ENCODE peak calls at places on chromosomes 3 and 15, in four cellular contexts. One of them, this sample, is unnamed.

GRCh38 chr3:20066848-20067617 is 26.8 kb downstream of the KAT2B start:
- DNase-seq in GM12878: no peak
- DNase-seq in K562: no peak
- DNase-seq in A549: no peak
- DNase-seq in this sample: no peak

GRCh38 chr15:58154769-58155168 is 16.6 kb downstream of the AQP9 start:
- DNase-seq in GM12878: no peak
- DNase-seq in K562: no peak
- DNase-seq in A549: no peak
- DNase-seq in this sample: no peak

GRCh38 chr15:58021332-58022230 is 43.9 kb downstream of the ALDH1A2 start:
- DNase-seq in A549: no peak
- DNase-seq in GM12878: no peak
- DNase-seq in K562: no peak
- DNase-seq in this sample: no peak

GRCh38 chr3:186708983-186709679 is 8.0 kb upstream of the KNG1 start:
- DNase-seq in A549: no peak
- DNase-seq in GM12878: no peak
- DNase-seq in K562: no peak
- DNase-seq in this sample: no peak

GRCh38 chr3:38004415-38005075 is 14.0 kb downstream of the VILL start:
- DNase-seq in A549: peak
- DNase-seq in GM12878: no peak
- DNase-seq in K562: peak
- DNase-seq in this sample: peak

GRCh38 chr3:159619341-159619885 is 369.2 kb upstream of the IL12A start:
- DNase-seq in K562: no peak
- DNase-seq in GM12878: no peak
- DNase-seq in A549: peak
- DNase-seq in this sample: no peak

GRCh38 chr3:129120254-129121004 is 1.2 kb downstream of the RAB43 start:
- DNase-seq in A549: peak
- DNase-seq in GM12878: peak
- DNase-seq in K562: peak
- DNase-seq in this sample: peak

GRCh38 chr3:64109438-64109837 is 86.1 kb upstream of the PSMD6 start:
- DNase-seq in GM12878: no peak
- DNase-seq in A549: peak
- DNase-seq in K562: no peak
- DNase-seq in this sample: peak

GRCh38 chr3:50405249-50405648 is 45.9 kb upstream of the TMEM115 start:
- DNase-seq in K562: peak
- DNase-seq in GM12878: no peak
- DNase-seq in A549: no peak
- DNase-seq in this sample: peak

GRCh38 chr3:110314512-110315114 is 757.0 kb upstream of the NECTIN3 start:
- DNase-seq in GM12878: peak
- DNase-seq in K562: peak
- DNase-seq in A549: peak
- DNase-seq in this sample: peak

GRCh38 chr15:87941606-87942005 is 314.9 kb downstream of the NTRK3 start:
- DNase-seq in K562: no peak
- DNase-seq in GM12878: no peak
- DNase-seq in A549: no peak
- DNase-seq in this sample: no peak

GRCh38 chr3:59527493-59527892 is 477.7 kb upstream of the CFAP20DC start:
- DNase-seq in A549: no peak
- DNase-seq in GM12878: no peak
- DNase-seq in K562: no peak
- DNase-seq in this sample: no peak

GRCh38 chr3:161266731-161267150 is 45.6 kb downstream of the NMD3 start:
- DNase-seq in K562: no peak
- DNase-seq in GM12878: no peak
- DNase-seq in A549: peak
- DNase-seq in this sample: peak

GRCh38 chr3:94076055-94076454 is 13.2 kb downstream of the NSUN3 start:
- DNase-seq in A549: no peak
- DNase-seq in K562: no peak
- DNase-seq in GM12878: no peak
- DNase-seq in this sample: no peak

GRCh38 chr3:186643493-186643892 is 3.3 kb downstream of the FETUB start:
- DNase-seq in A549: no peak
- DNase-seq in K562: no peak
- DNase-seq in GM12878: no peak
- DNase-seq in this sample: no peak

GRCh38 chr3:104521606-104522336 is 844.9 kb upstream of the ALCAM start:
- DNase-seq in GM12878: peak
- DNase-seq in K562: no peak
- DNase-seq in A549: no peak
- DNase-seq in this sample: no peak

GRCh38 chr15:78171864-78172472 is 22.8 kb downstream of the IDH3A start:
- DNase-seq in GM12878: no peak
- DNase-seq in A549: no peak
- DNase-seq in K562: no peak
- DNase-seq in this sample: no peak

GRCh38 chr15:68316061-68316804 is 38.7 kb downstream of the FEM1B start:
- DNase-seq in A549: peak
- DNase-seq in K562: peak
- DNase-seq in GM12878: no peak
- DNase-seq in this sample: no peak

GRCh38 chr3:197508511-197508910 is 47.3 kb downstream of the BDH1 start:
- DNase-seq in A549: no peak
- DNase-seq in K562: no peak
- DNase-seq in GM12878: no peak
- DNase-seq in this sample: no peak

GRCh38 chr3:101383156-101383575 is 62.8 kb upstream of the IMPG2 start:
- DNase-seq in A549: no peak
- DNase-seq in K562: no peak
- DNase-seq in GM12878: no peak
- DNase-seq in this sample: no peak

GRCh38 chr15:101128191-101128590 is 123.7 kb downstream of the CHSY1 start:
- DNase-seq in A549: no peak
- DNase-seq in GM12878: no peak
- DNase-seq in K562: no peak
- DNase-seq in this sample: no peak

GRCh38 chr15:83164409-83165404 is 42.9 kb downstream of the HDGFL3 start:
- DNase-seq in A549: no peak
- DNase-seq in GM12878: no peak
- DNase-seq in K562: no peak
- DNase-seq in this sample: no peak

GRCh38 chr3:196778755-196779154 is 39.1 kb downstream of the PAK2 start:
- DNase-seq in GM12878: no peak
- DNase-seq in K562: no peak
- DNase-seq in A549: no peak
- DNase-seq in this sample: no peak

GRCh38 chr3:118782755-118783202 is 251.9 kb downstream of the IGSF11 start:
- DNase-seq in A549: no peak
- DNase-seq in K562: no peak
- DNase-seq in GM12878: peak
- DNase-seq in this sample: no peak

GRCh38 chr3:13714251-13714916 is 165.5 kb downstream of the FBLN2 start:
- DNase-seq in K562: no peak
- DNase-seq in A549: no peak
- DNase-seq in GM12878: no peak
- DNase-seq in this sample: no peak

GRCh38 chr15:101051291-101052030 is 132.3 kb downstream of the LRRK1 start:
- DNase-seq in GM12878: no peak
- DNase-seq in A549: no peak
- DNase-seq in K562: no peak
- DNase-seq in this sample: no peak

GRCh38 chr3:13634151-13634550 is 85.2 kb downstream of the FBLN2 start:
- DNase-seq in K562: no peak
- DNase-seq in GM12878: no peak
- DNase-seq in A549: no peak
- DNase-seq in this sample: no peak

GRCh38 chr3:68866157-68866556 is 66.2 kb downstream of the TAFA4 start:
- DNase-seq in GM12878: no peak
- DNase-seq in A549: no peak
- DNase-seq in K562: no peak
- DNase-seq in this sample: no peak

GRCh38 chr3:19074257-19074938 is 73.9 kb upstream of the KCNH8 start:
- DNase-seq in GM12878: no peak
- DNase-seq in K562: no peak
- DNase-seq in A549: no peak
- DNase-seq in this sample: no peak

GRCh38 chr3:128503164-128503651 is 10.2 kb upstream of the GATA2 start:
- DNase-seq in K562: no peak
- DNase-seq in A549: peak
- DNase-seq in GM12878: no peak
- DNase-seq in this sample: no peak

GRCh38 chr3:24763421-24763820 is 268.8 kb upstream of the THRB start:
- DNase-seq in K562: no peak
- DNase-seq in GM12878: no peak
- DNase-seq in A549: no peak
- DNase-seq in this sample: no peak

GRCh38 chr15:100765458-100766224 is 114.0 kb upstream of the ALDH1A3 start:
- DNase-seq in A549: no peak
- DNase-seq in K562: no peak
- DNase-seq in GM12878: no peak
- DNase-seq in this sample: no peak

GRCh38 chr3:124768812-124769211 is 38.6 kb downstream of the UMPS start:
- DNase-seq in GM12878: no peak
- DNase-seq in A549: peak
- DNase-seq in K562: peak
- DNase-seq in this sample: peak

GRCh38 chr3:48558446-48559134 is 2.0 kb upstream of the PFKFB4 start:
- DNase-seq in GM12878: no peak
- DNase-seq in A549: no peak
- DNase-seq in K562: no peak
- DNase-seq in this sample: no peak

GRCh38 chr3:115550285-115550741 is 73.0 kb upstream of the GAP43 start:
- DNase-seq in K562: no peak
- DNase-seq in A549: no peak
- DNase-seq in GM12878: no peak
- DNase-seq in this sample: peak

GRCh38 chr3:72316501-72317279 is 531.6 kb downstream of the SHQ1 start:
- DNase-seq in A549: no peak
- DNase-seq in K562: no peak
- DNase-seq in GM12878: no peak
- DNase-seq in this sample: no peak

GRCh38 chr3:171810278-171811058 is at the start of gene PLD1:
- DNase-seq in K562: peak
- DNase-seq in A549: peak
- DNase-seq in GM12878: no peak
- DNase-seq in this sample: peak
- TF ChIP-seq POLR2A in K562: peak
- TF ChIP-seq POLR2A in A549: peak
- TF ChIP-seq POLR2A in GM12878: no peak
- TF ChIP-seq POLR2A in this sample: peak

DNA sequence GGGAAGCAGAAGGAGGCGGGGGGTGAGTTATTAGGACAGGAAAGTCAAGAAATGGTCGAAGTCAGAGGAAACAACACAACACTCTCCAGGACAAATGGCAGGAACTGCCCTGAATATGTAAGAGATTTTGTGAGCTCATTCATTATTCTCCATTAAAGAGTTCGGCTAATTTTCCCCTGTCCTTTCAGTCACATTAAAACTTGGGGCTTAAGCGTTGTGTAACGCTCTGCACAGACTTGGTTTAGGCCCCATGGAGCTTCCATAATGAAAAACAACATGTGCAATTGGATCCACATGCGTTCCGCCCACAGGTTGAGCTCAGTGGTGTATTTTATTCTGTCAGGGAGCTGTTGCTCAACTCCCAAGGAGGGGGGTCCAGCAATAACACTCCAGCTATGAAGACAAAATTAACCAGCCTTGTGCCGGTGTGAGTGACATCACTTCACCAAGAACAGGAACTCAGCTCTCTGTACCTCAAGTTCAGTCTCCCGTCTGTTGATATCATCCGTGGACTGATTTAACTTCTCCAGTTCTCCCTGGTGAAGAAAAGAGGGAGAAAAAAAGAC is 2.3 kb downstream of the SH3BP5 start:
- DNase-seq in K562: peak
- DNase-seq in A549: no peak
- DNase-seq in GM12878: no peak
- DNase-seq in this sample: no peak
- TF ChIP-seq REST in K562: no peak
- TF ChIP-seq REST in A549: no peak
- TF ChIP-seq REST in GM12878: no peak
- TF ChIP-seq REST in this sample: no peak

GRCh38 chr3:192920406-192920805 is 2.8 kb upstream of the MB21D2 start:
- DNase-seq in K562: no peak
- DNase-seq in GM12878: no peak
- DNase-seq in A549: no peak
- DNase-seq in this sample: no peak
- TF ChIP-seq MYC in K562: no peak
- TF ChIP-seq MYC in GM12878: no peak
- TF ChIP-seq MYC in A549: no peak
- TF ChIP-seq MYC in this sample: no peak

GRCh38 chr3:126912491-126913195 is 70.3 kb upstream of the PLXNA1 start:
- DNase-seq in A549: no peak
- DNase-seq in GM12878: no peak
- DNase-seq in K562: no peak
- DNase-seq in this sample: no peak

GRCh38 chr3:126910231-126910630 is 72.7 kb upstream of the PLXNA1 start:
- DNase-seq in A549: no peak
- DNase-seq in K562: no peak
- DNase-seq in GM12878: no peak
- DNase-seq in this sample: no peak

GRCh38 chr3:126912027-126912422 is 70.9 kb upstream of the PLXNA1 start:
- DNase-seq in GM12878: no peak
- DNase-seq in K562: no peak
- DNase-seq in A549: no peak
- DNase-seq in this sample: no peak

GRCh38 chr3:126913524-126913923 is 69.4 kb upstream of the PLXNA1 start:
- DNase-seq in K562: no peak
- DNase-seq in A549: peak
- DNase-seq in GM12878: no peak
- DNase-seq in this sample: no peak

DNA sequence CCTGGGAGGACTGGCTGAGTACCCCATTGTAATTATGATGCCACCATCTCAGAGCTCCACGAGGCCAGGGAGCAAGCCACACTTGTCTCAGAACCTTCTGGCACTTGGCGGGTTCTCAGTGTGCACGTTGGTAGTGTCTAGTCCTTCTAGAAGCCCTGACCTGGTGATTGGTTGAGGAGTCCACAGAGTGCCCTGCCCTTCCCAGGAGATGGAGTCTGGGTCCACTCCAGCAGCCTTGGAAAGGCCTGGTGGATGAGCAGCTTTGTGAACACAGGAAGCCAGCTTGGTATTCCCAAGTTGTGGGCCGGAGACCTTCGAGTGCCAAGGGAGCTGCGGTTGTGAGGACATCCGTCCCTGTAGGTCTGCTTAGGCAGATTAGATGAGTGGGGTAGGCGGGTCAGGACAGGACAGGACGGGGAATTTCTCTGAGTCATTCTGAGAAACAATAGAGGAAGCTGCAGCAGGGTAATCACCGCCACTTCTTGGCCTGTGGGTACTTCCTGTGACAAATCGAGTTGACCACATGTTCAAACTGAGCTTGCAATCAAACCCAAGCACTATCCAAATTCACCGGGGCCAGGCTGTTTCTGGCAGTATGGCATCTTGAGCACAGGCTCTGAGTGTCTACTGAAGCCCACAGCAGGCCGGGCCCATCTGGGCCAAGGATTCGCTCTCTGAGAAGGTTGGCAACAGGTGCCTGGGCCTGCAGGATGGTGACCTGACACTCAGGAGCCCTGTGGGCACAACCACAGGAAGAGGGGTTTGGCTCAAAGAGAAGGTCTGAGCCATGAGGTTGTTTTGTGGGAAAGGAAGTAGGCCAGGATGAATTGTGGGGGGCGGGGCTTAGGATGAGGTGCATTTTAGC is 71.5 kb upstream of the PLXNA1 start:
- DNase-seq in A549: peak
- DNase-seq in K562: peak
- DNase-seq in GM12878: peak
- DNase-seq in this sample: peak
- TF ChIP-seq POLR2A in A549: no peak
- TF ChIP-seq POLR2A in K562: no peak
- TF ChIP-seq POLR2A in GM12878: peak
- TF ChIP-seq POLR2A in this sample: no peak